ENCODE peak calls at places on chromosomes 13 and 19, in nine cellular contexts. I, E, H, C, P, Q, L, V and W are unnamed samples.

GRCh38 chr19:31235806-31236205 is 113.4 kb downstream of the TSHZ3 start:
- DNase-seq in I (no peak), E (no peak), H (no peak), C (no peak), P (peak), Q (no peak), L (no peak), V (no peak), W (no peak)

GRCh38 chr19:57947419-57948134 is at the start of gene ZNF256:
- DNase-seq in I (peak), E (peak), H (peak), C (peak), P (peak), Q (peak), L (peak), V (peak), W (peak)

GRCh38 chr13:31012285-31013024 is 80.0 kb downstream of the TEX26 start:
- DNase-seq in I (peak), E (no peak), H (no peak), C (peak), P (peak), Q (no peak), L (no peak), V (no peak), W (peak)

GRCh38 chr19:55080915-55081772 is 5.5 kb downstream of the EPS8L1 start:
- DNase-seq in I (peak), E (no peak), H (peak), C (peak), P (no peak), Q (peak), L (peak), V (no peak), W (peak)

GRCh38 chr19:19171821-19172532 is 1.9 kb upstream of the MEF2B start:
- DNase-seq in I (peak), E (no peak), H (no peak), C (peak), P (no peak), Q (no peak), L (no peak), V (no peak), W (peak)

GRCh38 chr19:34962281-34962944 is 1.6 kb downstream of the ZNF792 start:
- DNase-seq in I (no peak), E (no peak), H (no peak), C (peak), P (peak), Q (no peak), L (no peak), V (no peak), W (no peak)

GRCh38 chr13:91045351-91046034 is 302.0 kb upstream of the MIR17HG start:
- DNase-seq in I (no peak), E (no peak), H (no peak), C (no peak), P (peak), Q (no peak), L (peak), V (no peak), W (no peak)

GRCh38 chr19:11268783-11269267 is 6.5 kb upstream of the DOCK6 start:
- DNase-seq in I (peak), E (no peak), H (no peak), C (peak), P (peak), Q (no peak), L (no peak), V (peak), W (peak)

GRCh38 chr13:45737571-45738002 is 35.5 kb downstream of the CBY2 start:
- DNase-seq in I (no peak), E (no peak), H (no peak), C (no peak), P (no peak), Q (no peak), L (peak), V (no peak), W (no peak)

DNA sequence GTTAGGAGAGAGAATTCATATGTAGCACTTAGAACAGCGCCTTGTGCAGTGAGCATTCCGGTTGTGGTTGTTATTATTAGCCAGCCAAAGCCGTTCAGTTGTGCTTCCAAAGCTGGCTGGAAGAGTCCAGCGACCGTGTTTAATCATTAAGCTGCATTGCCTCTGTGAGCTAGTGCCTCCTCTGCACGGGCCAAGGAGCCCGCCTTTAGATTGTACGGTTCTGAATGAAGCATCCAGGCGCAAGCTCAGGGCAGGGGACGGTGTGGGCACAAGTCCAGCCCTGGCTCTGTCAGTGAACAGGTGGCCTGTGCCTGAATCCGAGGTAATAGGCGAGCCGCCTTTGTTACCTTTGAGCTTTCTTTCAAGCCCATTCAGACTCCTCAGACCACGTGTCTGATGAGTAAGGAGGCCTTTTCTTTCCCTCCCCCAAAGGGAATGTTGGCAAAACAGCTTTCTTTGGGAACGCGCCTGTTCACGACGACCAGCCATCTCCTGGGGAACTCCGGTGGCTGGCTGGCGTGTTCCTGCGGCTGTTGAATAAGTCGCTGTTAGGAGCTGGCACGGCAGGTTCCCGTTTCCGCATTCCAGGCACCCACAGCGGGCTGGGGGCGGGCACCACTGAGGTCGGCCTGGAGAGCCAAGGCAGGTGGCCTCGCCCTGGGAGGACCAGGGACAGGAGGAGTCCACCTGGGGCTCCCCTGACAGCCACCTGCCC is 25.1 kb downstream of the SIPA1L3 start:
- DNase-seq in I (peak), E (peak), H (peak), C (peak), P (peak), Q (peak), L (peak), V (no peak), W (peak)
- H3K4me3 ChIP-seq in I (peak), E (peak), H (peak), C (peak), P (peak), Q (peak), L (no peak), V (no peak), W (peak)

DNA sequence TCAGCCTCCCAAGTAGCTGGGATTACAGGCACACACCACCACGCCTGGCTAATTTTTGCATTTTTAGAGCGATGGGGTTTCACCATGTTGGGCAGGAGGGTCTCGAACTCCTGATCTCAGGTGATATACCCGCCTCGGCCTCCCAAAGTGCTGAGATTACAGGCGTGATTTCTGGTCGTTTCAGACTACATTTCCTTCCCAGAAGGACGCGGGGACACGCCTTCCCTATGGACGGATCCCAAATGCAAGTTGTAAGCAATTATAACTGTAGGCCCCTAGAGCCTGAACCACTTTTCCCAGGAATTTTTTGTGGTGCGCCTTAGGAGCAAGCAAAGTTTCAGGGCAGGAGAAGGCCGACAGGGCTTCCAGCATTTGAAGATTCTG is 17.8 kb upstream of the ZNF331 start:
- DNase-seq in I (no peak), E (no peak), H (no peak), C (no peak), P (no peak), Q (no peak), L (no peak), V (no peak), W (no peak)
- H3K4me3 ChIP-seq in I (peak), E (peak), H (peak), C (peak), P (peak), Q (peak), L (peak), V (peak), W (peak)

GRCh38 chr13:81020010-81020409 is 679.1 kb upstream of the SPRY2 start:
- DNase-seq in I (no peak), E (no peak), H (no peak), C (no peak), P (no peak), Q (no peak), L (no peak), V (no peak), W (no peak)

GRCh38 chr13:81018936-81019335 is 678.0 kb upstream of the SPRY2 start:
- DNase-seq in I (no peak), E (no peak), H (no peak), C (no peak), P (no peak), Q (no peak), L (no peak), V (no peak), W (no peak)

GRCh38 chr13:81012031-81012430 is 671.1 kb upstream of the SPRY2 start:
- DNase-seq in I (no peak), E (no peak), H (no peak), C (no peak), P (no peak), Q (no peak), L (peak), V (no peak), W (no peak)

GRCh38 chr13:81021284-81021683 is 680.4 kb upstream of the SPRY2 start:
- DNase-seq in I (no peak), E (no peak), H (no peak), C (no peak), P (no peak), Q (no peak), L (no peak), V (no peak), W (no peak)

DNA sequence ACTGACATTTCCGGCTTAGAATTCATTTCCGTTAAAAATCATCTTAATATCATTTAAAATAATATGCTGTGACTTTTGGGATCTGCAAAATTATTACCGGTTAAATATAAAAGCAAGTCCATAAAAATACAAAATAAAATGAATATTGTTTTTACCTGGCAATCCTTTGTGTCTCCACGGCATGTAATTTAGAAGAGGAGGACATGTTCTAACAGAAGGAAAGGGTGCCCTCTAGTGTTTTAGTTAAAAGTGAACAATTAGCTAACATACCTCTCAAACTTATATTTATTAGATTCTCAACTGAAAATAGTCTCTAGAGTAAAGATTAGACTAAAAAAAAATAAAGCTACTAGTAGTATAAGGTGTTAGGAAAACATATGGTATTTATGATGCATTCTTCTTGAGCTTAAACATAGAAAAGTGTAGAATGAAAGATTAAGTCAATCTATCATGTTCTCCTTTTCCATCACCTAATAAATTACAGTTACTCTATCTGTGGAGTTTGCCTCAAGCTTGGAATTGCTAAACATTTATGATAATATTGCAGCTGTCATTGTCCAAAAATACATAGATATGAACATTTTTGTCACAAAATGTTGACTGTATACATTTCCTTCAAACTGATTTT is 676.7 kb upstream of the SPRY2 start:
- DNase-seq in I (peak), E (no peak), H (no peak), C (peak), P (peak), Q (no peak), L (no peak), V (no peak), W (peak)
- H3K4me3 ChIP-seq in I (no peak), E (no peak), H (no peak), C (no peak), P (no peak), Q (no peak), L (no peak), V (no peak), W (no peak)

DNA sequence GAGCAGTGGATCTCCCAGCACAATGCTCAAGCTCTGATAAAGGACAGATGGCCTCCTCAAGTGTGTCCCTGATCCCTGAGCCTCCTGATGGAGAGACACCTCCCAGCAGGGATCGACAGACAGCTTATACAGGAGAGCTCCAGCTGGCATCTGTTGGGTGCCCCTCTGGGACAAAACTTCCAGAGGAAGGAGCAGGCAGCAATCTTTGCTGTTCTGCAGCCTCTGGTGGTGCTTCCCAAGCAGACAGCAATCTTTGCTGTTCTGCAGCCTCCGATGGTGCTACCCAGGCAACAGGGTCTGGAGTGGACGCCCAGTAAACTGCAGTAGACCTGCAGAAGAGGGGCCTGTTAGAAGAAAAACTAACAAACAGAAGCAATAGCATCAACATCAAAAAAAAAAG is 349.3 kb upstream of the SPRY2 start:
- DNase-seq in I (no peak), E (no peak), H (no peak), C (no peak), P (no peak), Q (no peak), L (peak), V (no peak), W (no peak)
- H3K4me3 ChIP-seq in I (no peak), E (no peak), H (no peak), C (no peak), P (no peak), Q (no peak), L (no peak), V (no peak), W (no peak)

GRCh38 chr13:27476943-27477681 is 26.7 kb upstream of the MTIF3 start:
- DNase-seq in I (peak), E (peak), H (peak), C (peak), P (peak), Q (no peak), L (no peak), V (no peak), W (no peak)

GRCh38 chr13:27483421-27483820 is 33.1 kb upstream of the MTIF3 start:
- DNase-seq in I (no peak), E (peak), H (no peak), C (no peak), P (no peak), Q (no peak), L (no peak), V (no peak), W (no peak)

GRCh38 chr13:27481766-27482165 is 31.4 kb upstream of the MTIF3 start:
- DNase-seq in I (no peak), E (peak), H (no peak), C (peak), P (peak), Q (peak), L (peak), V (no peak), W (peak)

GRCh38 chr13:27487776-27488175 is 37.4 kb upstream of the MTIF3 start:
- DNase-seq in I (peak), E (no peak), H (no peak), C (peak), P (no peak), Q (no peak), L (no peak), V (no peak), W (peak)

GRCh38 chr13:27482996-27483395 is 32.6 kb upstream of the MTIF3 start:
- DNase-seq in I (no peak), E (peak), H (no peak), C (no peak), P (no peak), Q (no peak), L (peak), V (no peak), W (no peak)
- H3K4me3 ChIP-seq in I (no peak), E (no peak), H (no peak), C (no peak), P (no peak), Q (no peak), L (no peak), V (no peak), W (no peak)

GRCh38 chr19:1408300-1409203 is 1.2 kb downstream of the DAZAP1 start:
- DNase-seq in I (peak), E (no peak), H (no peak), C (peak), P (peak), Q (peak), L (no peak), V (no peak), W (peak)
- H3K4me3 ChIP-seq in I (peak), E (peak), H (peak), C (peak), P (peak), Q (peak), L (peak), V (peak), W (peak)

DNA sequence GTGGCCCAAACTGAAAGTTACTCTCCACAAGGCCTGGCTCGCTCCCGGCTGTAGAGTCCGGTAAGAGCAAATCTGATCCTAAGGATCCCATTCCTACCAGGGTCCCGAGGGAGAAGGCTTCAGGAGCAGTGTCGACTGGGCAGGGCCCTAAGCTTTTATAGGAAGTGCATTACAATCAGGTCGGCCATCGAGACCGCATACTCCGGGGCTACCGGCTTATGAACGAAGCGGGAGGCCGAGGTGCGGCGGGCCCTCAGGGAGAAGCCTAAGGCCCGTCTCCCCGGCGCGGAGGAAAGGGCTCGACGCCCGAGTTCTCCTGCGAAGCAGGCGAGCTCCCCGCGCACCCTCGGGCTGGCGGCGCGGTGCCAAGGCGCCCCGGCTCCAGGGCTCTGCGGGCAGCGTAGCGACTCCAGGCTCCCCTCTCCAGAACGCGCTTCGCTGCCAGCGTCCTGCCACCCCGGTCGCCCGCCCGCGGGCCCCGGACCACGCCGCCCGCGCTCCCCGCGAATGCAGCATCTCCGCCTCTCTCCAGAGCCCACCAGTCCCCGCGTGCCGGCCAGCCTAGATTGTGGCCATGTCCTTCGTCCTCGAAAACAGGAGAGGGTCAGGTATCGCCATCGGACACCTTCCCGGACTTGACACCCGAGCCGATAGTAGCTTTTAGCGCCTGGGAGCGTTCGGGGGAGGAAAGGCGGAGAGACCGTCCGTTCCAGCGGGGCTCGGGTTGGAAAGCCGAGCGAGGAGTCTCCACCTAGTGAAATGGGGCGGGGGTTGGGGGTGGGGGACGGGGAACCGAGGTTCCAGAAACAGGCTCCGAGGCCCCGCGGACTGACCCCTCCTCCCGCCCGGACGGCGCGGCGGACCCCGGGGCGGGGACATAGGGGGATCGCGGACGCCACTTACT is 1.3 kb downstream of the EFNB2 start:
- DNase-seq in I (peak), E (no peak), H (no peak), C (peak), P (peak), Q (peak), L (peak), V (no peak), W (peak)
- H3K4me3 ChIP-seq in I (peak), E (peak), H (peak), C (peak), P (peak), Q (peak), L (peak), V (peak), W (peak)

GRCh38 chr13:98975822-98976261 is 2.0 kb downstream of the DOCK9 start:
- DNase-seq in I (peak), E (no peak), H (no peak), C (no peak), P (no peak), Q (no peak), L (no peak), V (no peak), W (peak)

GRCh38 chr13:98978280-98978679 is 416 bp upstream of the DOCK9 start:
- DNase-seq in I (peak), E (no peak), H (no peak), C (peak), P (peak), Q (no peak), L (no peak), V (no peak), W (peak)

GRCh38 chr13:98976941-98977340 is 923 bp downstream of the DOCK9 start:
- DNase-seq in I (peak), E (no peak), H (no peak), C (peak), P (no peak), Q (no peak), L (no peak), V (no peak), W (peak)

GRCh38 chr13:98977568-98978270 is at the start of gene DOCK9:
- DNase-seq in I (peak), E (no peak), H (peak), C (peak), P (peak), Q (peak), L (no peak), V (peak), W (peak)

GRCh38 chr13:98976338-98976737 is 1.5 kb downstream of the DOCK9 start:
- DNase-seq in I (peak), E (no peak), H (no peak), C (peak), P (no peak), Q (no peak), L (no peak), V (no peak), W (peak)
- H3K4me3 ChIP-seq in I (no peak), E (peak), H (peak), C (no peak), P (no peak), Q (peak), L (no peak), V (peak), W (peak)